ENCODE peak calls at places on chromosome 12, in ten cellular contexts. P is fibroblast of pulmonary artery, R is cardiac muscle cell, W is neural progenitor cell, E is A549, S is mammary epithelial cell, O is GM06990, X is AG10803, L is keratinocyte, V is ovary. D is an unnamed sample.

GRCh38 chr12:118980407-118981014 is 830 bp upstream of the SRRM4 start:
- DNase-seq in S (no peak), R (no peak), X (no peak), E (no peak), V (no peak), L (no peak), O (no peak), W (peak; percentile 82), P (no peak), D (no peak)

GRCh38 chr12:54991161-54991991 is 6.8 kb upstream of the TESPA1 start:
- DNase-seq in O (peak; percentile 62), L (no peak), W (no peak), E (no peak), P (no peak), R (no peak), V (no peak), X (no peak), S (no peak), D (no peak)

GRCh38 chr12:98422809-98423208 is 92.6 kb upstream of the TMPO start:
- DNase-seq in E (no peak), S (peak; percentile 20), O (no peak), X (no peak), R (no peak), P (peak; percentile 23), W (peak; percentile 55), L (no peak), V (no peak), D (peak; percentile 35)

GRCh38 chr12:72276212-72276865 is 4.2 kb downstream of the TRHDE start:
- DNase-seq in S (no peak), O (no peak), E (no peak), W (no peak), V (no peak), P (no peak), L (no peak), R (no peak), X (no peak), D (no peak)

GRCh38 chr12:3170423-3171194 is 93.4 kb downstream of the TSPAN9 start:
- DNase-seq in E (peak; percentile 84), W (no peak), P (peak; percentile 88), O (no peak), S (peak; percentile 80), L (peak; percentile 35), V (no peak), X (peak; percentile 82), R (peak; percentile 84), D (peak; percentile 90)

GRCh38 chr12:90826031-90826430 is 128.9 kb downstream of the CCER1 start:
- DNase-seq in V (no peak), R (no peak), W (no peak), O (no peak), S (no peak), P (peak; percentile 4), E (no peak), X (no peak), L (no peak), D (no peak)

GRCh38 chr12:102029148-102029547 is 32.6 kb downstream of the WASHC3 start:
- DNase-seq in W (no peak), E (no peak), X (no peak), R (peak; percentile 9), O (no peak), P (no peak), L (no peak), V (no peak), S (no peak), D (no peak)

GRCh38 chr12:6869049-6870021 is 2.0 kb downstream of the TPI1 start:
- DNase-seq in P (peak; percentile 81), E (peak; percentile 82), O (peak; percentile 48), V (peak; percentile 83), R (peak; percentile 80), X (peak; percentile 64), S (peak; percentile 62), W (peak; percentile 90), L (no peak), D (peak; percentile 80)

GRCh38 chr12:49496417-49497360 is 42.1 kb upstream of the KCNH3 start:
- DNase-seq in W (peak; percentile 5), P (no peak), O (no peak), S (no peak), L (no peak), E (no peak), V (no peak), R (no peak), X (no peak), D (no peak)
- TF ChIP-seq CTCF in W (no peak), P (no peak), O (no peak), S (no peak), L (no peak), E (no peak), V (no peak), R (no peak), X (no peak), D (no peak)

GRCh38 chr12:65830305-65830704 is 6.0 kb downstream of the HMGA2 start:
- DNase-seq in V (no peak), E (no peak), L (no peak), R (peak; percentile 44), W (no peak), O (no peak), S (no peak), X (no peak), P (peak; percentile 51), D (no peak)

GRCh38 chr12:65832217-65832616 is 7.9 kb downstream of the HMGA2 start:
- DNase-seq in R (peak; percentile 25), S (no peak), W (no peak), O (no peak), X (no peak), V (no peak), P (no peak), L (no peak), E (no peak), D (no peak)

GRCh38 chr12:65827827-65828231 is 3.5 kb downstream of the HMGA2 start:
- DNase-seq in P (peak; percentile 53), R (peak; percentile 57), W (peak; percentile 40), L (no peak), X (no peak), O (no peak), E (no peak), V (no peak), S (no peak), D (no peak)

GRCh38 chr12:65828711-65829339 is 4.5 kb downstream of the HMGA2 start:
- DNase-seq in E (no peak), S (no peak), O (no peak), W (no peak), L (no peak), R (peak; percentile 21), X (no peak), V (no peak), P (no peak), D (no peak)

DNA sequence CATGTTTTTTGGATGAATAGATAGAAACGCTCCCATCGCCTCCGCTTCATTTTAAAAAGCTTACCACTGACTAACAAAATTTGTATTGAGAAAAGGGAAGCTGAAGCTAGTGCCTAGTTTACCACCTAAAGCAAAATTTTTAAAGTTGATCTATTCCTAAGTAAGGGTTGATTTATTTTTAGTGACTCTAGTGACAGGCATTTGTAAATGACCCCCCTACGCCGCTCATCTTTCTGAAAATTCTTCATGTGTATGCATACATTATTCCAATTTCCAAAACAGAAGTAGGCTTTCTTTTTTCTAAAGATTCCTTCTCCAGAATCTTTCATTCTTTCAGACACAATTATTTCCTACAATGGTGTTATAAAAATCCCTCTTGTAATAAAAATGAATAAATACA is 5.4 kb downstream of the HMGA2 start:
- DNase-seq in L (no peak), X (no peak), P (no peak), E (no peak), V (no peak), W (no peak), O (no peak), R (no peak), S (no peak), D (no peak)
- H3K4me3 ChIP-seq in L (peak overlapping the region; percentile 10), X (no peak overlapping the region), P (peak overlapping the region; percentile 82), E (no peak overlapping the region), V (no peak overlapping the region), W (no peak overlapping the region), O (no peak overlapping the region), R (no peak overlapping the region), S (peak overlapping the region; percentile 95), D (no peak overlapping the region)

GRCh38 chr12:95624544-95624943 is 73.3 kb upstream of the USP44 start:
- DNase-seq in P (peak; percentile 71), L (no peak), W (peak; percentile 37), R (no peak), O (no peak), X (peak; percentile 82), S (peak; percentile 42), E (no peak), V (no peak), D (peak; percentile 23)

GRCh38 chr12:95625012-95625411 is 73.7 kb upstream of the USP44 start:
- DNase-seq in R (no peak), V (no peak), E (no peak), L (no peak), X (no peak), P (no peak), W (no peak), O (no peak), S (no peak), D (no peak)

GRCh38 chr12:95621725-95622124 is 70.4 kb upstream of the USP44 start:
- DNase-seq in O (no peak), R (no peak), S (no peak), P (no peak), L (no peak), E (no peak), X (no peak), W (no peak), V (no peak), D (no peak)

GRCh38 chr12:95622879-95623278 is 71.6 kb upstream of the USP44 start:
- DNase-seq in X (no peak), L (no peak), R (no peak), P (no peak), E (no peak), O (no peak), W (no peak), V (no peak), S (peak; percentile 73), D (peak; percentile 73)

GRCh38 chr12:95623554-95624170 is 72.4 kb upstream of the USP44 start:
- DNase-seq in P (peak; percentile 93), S (peak; percentile 68), L (no peak), V (peak; percentile 62), O (peak; percentile 9), R (peak; percentile 93), E (peak; percentile 82), X (peak; percentile 96), W (peak; percentile 92), D (peak; percentile 91)
- TF ChIP-seq CTCF in P (peak; percentile 81), S (peak; percentile 66), L (peak; percentile 80), V (peak; percentile 41), O (peak; percentile 86), R (peak; percentile 88), E (peak; percentile 74), X (peak; percentile 82), W (peak; percentile 89), D (peak; percentile 78)

GRCh38 chr12:92036771-92037453 is 108.7 kb downstream of the BTG1 start:
- DNase-seq in O (no peak), P (peak; percentile 94), X (peak; percentile 73), L (no peak), E (no peak), R (peak; percentile 95), W (no peak), S (peak; percentile 37), V (no peak), D (peak; percentile 72)

GRCh38 chr12:92034858-92035401 is 110.7 kb downstream of the BTG1 start:
- DNase-seq in R (peak; percentile 54), P (peak; percentile 66), S (peak; percentile 99), X (peak; percentile 89), L (peak; percentile 26), O (peak; percentile 70), E (peak; percentile 24), W (no peak), V (peak; percentile 48), D (peak; percentile 98)

GRCh38 chr12:92034083-92034482 is 111.6 kb downstream of the BTG1 start:
- DNase-seq in R (no peak), L (no peak), E (no peak), W (no peak), S (peak; percentile 29), P (no peak), X (no peak), V (no peak), O (no peak), D (peak; percentile 48)

GRCh38 chr12:92036061-92036620 is 109.5 kb downstream of the BTG1 start:
- DNase-seq in V (no peak), O (no peak), L (no peak), W (no peak), X (no peak), R (no peak), E (no peak), S (no peak), P (no peak), D (no peak)

GRCh38 chr12:92035477-92035876 is 110.2 kb downstream of the BTG1 start:
- DNase-seq in P (no peak), W (no peak), L (no peak), V (no peak), O (no peak), E (no peak), S (no peak), X (no peak), R (no peak), D (no peak)
- H3K4me3 ChIP-seq in P (no peak overlapping the region), W (no peak overlapping the region), L (no peak overlapping the region), V (no peak overlapping the region), O (peak overlapping the region; percentile 3), E (peak overlapping the region; percentile 24), S (peak overlapping the region; percentile 10), X (peak overlapping the region; percentile 50), R (no peak overlapping the region), D (no peak overlapping the region)

D was measured in epithelial cell of esophagus.